ENCODE peak calls at places on chromosomes 4 and X, in ten cellular contexts. J, R, O, B, H, E, A, L, I and Q are unnamed samples.

GRCh38 chrX:21382715-21383114 is 8.5 kb downstream of the CNKSR2 start:
- DNase-seq in B (no peak), J (peak; percentile 5), E (no peak), L (no peak), H (no peak), I (no peak), R (peak; percentile 0), O (no peak), A (no peak), Q (no peak)

GRCh38 chr4:149264093-149264733 is 551.4 kb downstream of the IQCM start:
- DNase-seq in L (peak; percentile 59), O (peak; percentile 2), E (peak; percentile 74), H (peak; percentile 46), R (peak; percentile 48), J (peak; percentile 58), I (no peak), B (peak; percentile 48), A (no peak), Q (no peak)

GRCh38 chrX:20217279-20217678 is 49.4 kb downstream of the RPS6KA3 start:
- DNase-seq in J (peak; percentile 80), E (peak; percentile 82), R (peak; percentile 16), H (no peak), I (no peak), O (no peak), L (peak; percentile 59), A (no peak), B (no peak), Q (no peak)

GRCh38 chrX:41922125-41922521 is 1.2 kb downstream of the CASK start:
- DNase-seq in J (peak; percentile 25), E (peak; percentile 14), B (no peak), I (no peak), H (peak; percentile 27), A (no peak), L (peak; percentile 16), R (no peak), O (peak; percentile 23), Q (no peak)

GRCh38 chr4:102169345-102169744 is 175.9 kb downstream of the SLC39A8 start:
- DNase-seq in I (no peak), A (no peak), H (no peak), J (peak; percentile 6), R (no peak), B (no peak), L (peak; percentile 25), O (peak; percentile 11), E (no peak), Q (no peak)

GRCh38 chr4:139986621-139987510 is 167.1 kb downstream of the MAML3 start:
- DNase-seq in O (no peak), I (no peak), A (no peak), R (no peak), L (peak; percentile 76), B (no peak), J (no peak), E (peak; percentile 70), H (no peak), Q (no peak)

GRCh38 chrX:114450911-114451310 is 133.0 kb upstream of the HTR2C start:
- DNase-seq in B (no peak), J (no peak), O (no peak), L (no peak), I (no peak), A (no peak), E (no peak), R (no peak), H (no peak), Q (no peak)

GRCh38 chr4:39354178-39354503 is 12.0 kb downstream of the RFC1 start:
- DNase-seq in J (no peak), I (no peak), O (no peak), B (no peak), E (no peak), R (no peak), L (no peak), A (no peak), H (no peak), Q (no peak)

GRCh38 chr4:126583509-126583908 is 1049.2 kb upstream of the INTU start:
- DNase-seq in R (peak; percentile 26), B (peak; percentile 49), L (no peak), A (no peak), I (no peak), H (no peak), E (peak; percentile 23), J (peak; percentile 11), O (peak; percentile 18), Q (no peak)

GRCh38 chrX:30065226-30065625 is 150.1 kb upstream of the MAGEB2 start:
- DNase-seq in L (peak; percentile 18), E (no peak), J (peak; percentile 22), H (no peak), I (no peak), O (no peak), B (no peak), A (no peak), R (no peak), Q (no peak)

GRCh38 chr4:71186566-71187398 is 152.0 kb upstream of the SLC4A4 start:
- DNase-seq in L (peak; percentile 61), E (peak; percentile 58), I (peak; percentile 76), R (no peak), H (peak; percentile 84), J (peak; percentile 50), B (no peak), O (peak; percentile 93), A (no peak), Q (peak; percentile 72)

DNA sequence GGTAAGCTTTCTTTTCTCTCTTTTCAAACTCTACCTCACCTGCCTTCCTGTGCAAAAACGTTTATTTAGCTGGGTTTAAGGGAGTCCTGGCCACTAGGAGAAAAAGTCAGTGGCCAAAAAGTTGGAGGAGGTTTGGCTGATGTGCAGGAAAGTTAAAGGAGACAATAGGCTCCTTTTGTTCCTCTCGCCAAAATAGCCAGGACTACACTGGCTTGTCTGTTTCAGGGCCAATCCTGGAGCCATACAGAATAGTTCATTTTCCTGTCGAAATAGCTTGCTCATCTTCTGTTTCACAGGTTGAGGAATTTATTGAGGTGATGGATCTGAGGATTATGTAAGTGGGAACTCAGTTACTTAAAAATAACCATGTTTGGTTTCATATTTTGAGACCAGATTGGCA is 423 bp downstream of the HEPH start:
- DNase-seq in B (no peak), A (no peak), R (no peak), I (no peak), L (no peak), E (no peak), J (peak; percentile 24), H (no peak), O (no peak), Q (no peak)
- H3K4me3 ChIP-seq in B (peak overlapping the region; percentile 32), A (peak overlapping the region; percentile 27), R (no peak overlapping the region), I (peak overlapping the region; percentile 64), L (peak overlapping the region; percentile 8), E (peak overlapping the region; percentile 59), J (peak overlapping the region; percentile 64), H (no peak overlapping the region), O (peak overlapping the region; percentile 55), Q (peak overlapping the region; percentile 41)

DNA sequence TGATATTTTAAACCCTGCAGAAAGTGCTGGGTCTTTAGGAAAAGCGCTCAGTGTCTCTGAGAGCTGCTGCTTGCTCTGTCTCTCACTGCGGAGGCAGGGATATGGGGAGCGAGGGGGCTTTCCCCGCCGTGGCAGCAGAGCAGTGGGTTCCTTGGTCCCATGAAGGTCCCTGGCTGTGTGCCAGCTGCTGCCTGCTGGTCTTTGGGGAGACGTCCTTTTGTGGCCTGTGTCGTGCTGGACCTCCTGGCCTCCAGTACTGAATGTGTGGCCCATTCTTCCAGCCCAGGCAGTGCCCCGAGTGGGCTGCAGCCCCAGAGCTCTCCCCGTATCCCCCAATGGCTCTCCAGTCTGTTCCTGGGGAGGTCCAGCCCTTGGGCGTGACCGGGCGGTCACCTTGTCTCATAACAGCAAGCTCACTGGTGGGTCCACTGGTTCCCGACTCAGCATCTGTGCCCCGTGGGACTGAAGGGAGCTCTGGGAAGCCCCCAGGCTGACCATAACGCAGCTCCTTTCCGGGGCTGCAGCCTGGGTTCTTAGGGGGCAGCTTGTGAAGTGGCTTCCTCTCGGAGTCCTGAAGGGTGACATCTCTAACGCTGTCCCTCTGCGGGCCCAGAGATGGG is 115.6 kb downstream of the SMIM20 start:
- DNase-seq in H (no peak), L (no peak), O (peak; percentile 51), I (no peak), A (no peak), R (no peak), E (no peak), B (peak; percentile 59), J (no peak), Q (no peak)
- H3K4me3 ChIP-seq in H (no peak overlapping the region), L (no peak overlapping the region), O (peak overlapping the region; percentile 49), I (no peak overlapping the region), A (no peak overlapping the region), R (no peak overlapping the region), E (no peak overlapping the region), B (peak overlapping the region; percentile 54), J (no peak overlapping the region), Q (no peak overlapping the region)

DNA sequence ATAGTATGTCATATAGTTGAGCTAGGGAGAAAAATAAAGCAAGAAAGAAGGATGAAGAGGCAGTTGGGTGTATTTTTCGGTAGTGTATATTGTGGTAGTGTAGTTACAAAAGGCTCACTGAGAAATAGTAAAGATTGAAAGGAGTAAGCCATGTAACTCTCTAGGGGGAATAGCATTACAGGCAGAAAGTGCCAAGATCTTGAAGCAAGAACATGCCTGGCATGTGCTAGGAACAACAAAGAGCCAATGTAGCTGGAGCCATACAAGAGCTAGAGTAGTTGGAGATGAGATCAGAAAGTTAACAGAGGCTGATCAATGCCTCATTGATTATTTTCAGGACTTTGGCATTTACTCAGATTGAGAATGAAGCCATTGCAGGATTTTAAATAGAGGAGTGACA is 3.0 kb downstream of the ABCE1 start:
- DNase-seq in L (no peak), A (no peak), O (no peak), B (no peak), E (peak; percentile 17), R (no peak), I (no peak), J (peak; percentile 22), H (no peak), Q (no peak)
- H3K4me3 ChIP-seq in L (no peak overlapping the region), A (no peak overlapping the region), O (no peak overlapping the region), B (no peak overlapping the region), E (no peak overlapping the region), R (no peak overlapping the region), I (no peak overlapping the region), J (no peak overlapping the region), H (no peak overlapping the region), Q (no peak overlapping the region)

DNA sequence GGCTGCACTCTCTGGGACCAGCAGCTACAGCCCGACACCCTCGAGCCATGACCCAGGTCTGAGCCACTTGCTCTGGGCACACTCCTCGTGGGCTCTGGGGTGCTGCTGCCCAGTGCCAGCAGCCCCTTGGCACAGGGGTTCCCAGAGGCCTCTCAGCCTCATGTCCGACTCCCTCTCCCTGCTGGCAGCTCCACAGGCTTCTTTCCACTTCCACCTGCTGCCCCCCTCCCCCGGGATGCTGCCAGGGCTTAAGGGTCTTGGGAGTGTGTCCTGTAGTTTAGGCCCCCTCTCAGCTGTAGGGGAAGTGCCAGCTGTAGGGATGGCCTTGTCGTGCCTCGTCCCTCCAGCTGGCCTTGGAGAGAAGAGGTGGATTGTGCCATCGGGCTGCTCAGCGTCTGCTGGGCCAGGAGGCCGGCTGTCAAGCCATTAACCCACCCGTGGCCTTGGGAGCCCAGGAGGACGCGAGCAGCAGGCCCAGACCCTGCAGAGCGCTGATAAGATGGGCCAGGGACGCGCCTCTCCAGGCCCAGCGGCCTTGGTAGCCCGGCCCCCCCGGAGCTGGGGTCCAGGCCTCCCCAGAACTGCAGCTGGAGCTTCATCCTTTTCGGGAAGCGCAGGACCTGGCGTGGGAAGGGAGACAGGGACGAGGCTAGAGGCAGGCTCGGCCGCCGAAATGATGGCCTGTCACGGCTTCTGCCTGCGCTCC is 1.0 kb upstream of the USP27X start:
- DNase-seq in B (no peak), L (no peak), I (no peak), J (no peak), R (no peak), H (no peak), E (no peak), O (no peak), A (no peak), Q (no peak)
- H3K4me3 ChIP-seq in B (peak overlapping the region; percentile 45), L (peak overlapping the region; percentile 51), I (peak overlapping the region; percentile 79), J (peak overlapping the region; percentile 69), R (peak overlapping the region; percentile 51), H (peak overlapping the region; percentile 55), E (peak overlapping the region; percentile 59), O (peak overlapping the region; percentile 66), A (peak overlapping the region; percentile 63), Q (peak overlapping the region; percentile 60)